ENCODE peak calls at places on chromosome 20, in nine cellular contexts. O is IMR-90; F is brain microvascular endothelial cell; M is CD8-positive, alpha-beta T cell; W is A549; Q is lower lobe of right lung; H is GM12878; S is HCT116; D is AG04450. V is an unnamed sample.

GRCh38 chr20:35264755-35265154 is 13.2 kb downstream of the MMP24OS start:
- DNase-seq in M (no peak), H (no peak), F (no peak), O (peak), S (no peak), D (no peak), W (peak), Q (no peak), V (peak)

GRCh38 chr20:22686097-22686496 is 101.7 kb upstream of the FOXA2 start:
- DNase-seq in H (no peak), D (peak), M (no peak), F (peak), O (peak), S (peak), W (peak), Q (peak), V (peak)

GRCh38 chr20:35644806-35645205 is 19.9 kb downstream of the CPNE1 start:
- DNase-seq in D (no peak), Q (no peak), M (no peak), W (no peak), S (no peak), O (no peak), H (no peak), F (no peak), V (no peak)

GRCh38 chr20:19583532-19584175 is 174.4 kb upstream of the RIN2 start:
- DNase-seq in H (no peak), F (peak), O (peak), D (no peak), W (peak), Q (peak), S (peak), M (no peak), V (peak)

GRCh38 chr20:46695888-46696287 is 6.6 kb upstream of the TP53RK start:
- DNase-seq in Q (no peak), S (no peak), O (peak), D (no peak), F (no peak), M (no peak), H (no peak), W (no peak), V (no peak)

GRCh38 chr20:5061209-5061608 is 58.5 kb downstream of the PCNA start:
- DNase-seq in D (no peak), Q (no peak), S (peak), W (peak), H (no peak), M (no peak), O (peak), F (no peak), V (no peak)

GRCh38 chr20:9169409-9169808 is 100.5 kb downstream of the PLCB4 start:
- DNase-seq in Q (no peak), H (no peak), F (no peak), D (no peak), O (no peak), M (no peak), W (no peak), S (no peak), V (no peak)

GRCh38 chr20:8344106-8344505 is 212.0 kb downstream of the PLCB1 start:
- DNase-seq in W (no peak), D (no peak), O (no peak), Q (no peak), H (no peak), M (no peak), S (no peak), F (no peak), V (no peak)

GRCh38 chr20:31691646-31692275 is 30.9 kb downstream of the BCL2L1 start:
- DNase-seq in S (no peak), O (peak), M (no peak), H (no peak), W (no peak), F (no peak), D (no peak), Q (no peak), V (no peak)

GRCh38 chr20:19986419-19986818 is 30.7 kb upstream of the NAA20 start:
- DNase-seq in M (no peak), H (no peak), D (no peak), O (peak), W (peak), S (no peak), F (no peak), Q (no peak), V (no peak)

GRCh38 chr20:45041464-45042337 is 59.2 kb downstream of the KCNS1 start:
- DNase-seq in H (no peak), S (peak), D (no peak), O (peak), Q (no peak), W (no peak), F (peak), M (no peak), V (no peak)

GRCh38 chr20:8131598-8132014 is 460 bp upstream of the PLCB1 start:
- DNase-seq in M (no peak), H (no peak), O (peak), F (peak), S (no peak), Q (peak), W (no peak), D (no peak), V (no peak)

GRCh38 chr20:9617940-9618339 is 103.5 kb downstream of the LAMP5 start:
- DNase-seq in M (no peak), Q (no peak), D (no peak), S (peak), W (peak), F (peak), O (peak), H (no peak), V (peak)

GRCh38 chr20:57461726-57462125 is 63.2 kb downstream of the CTCFL start:
- DNase-seq in H (no peak), Q (no peak), S (no peak), W (no peak), O (no peak), M (no peak), F (no peak), D (no peak), V (no peak)

GRCh38 chr20:58649288-58650180 is 1.5 kb upstream of the STX16 start:
- DNase-seq in F (no peak), S (no peak), W (no peak), Q (peak), O (no peak), D (no peak), M (no peak), H (no peak), V (no peak)

GRCh38 chr20:14507711-14508110 is 170.3 kb upstream of the FLRT3 start:
- DNase-seq in S (no peak), D (no peak), Q (no peak), H (no peak), W (no peak), M (no peak), F (no peak), O (no peak), V (no peak)

GRCh38 chr20:44209691-44210421 is 715 bp downstream of the OSER1 start:
- DNase-seq in F (peak), H (no peak), Q (no peak), M (no peak), D (no peak), O (peak), W (no peak), S (no peak), V (no peak)

GRCh38 chr20:54026300-54027064 is 43.9 kb downstream of the BCAS1 start:
- DNase-seq in F (no peak), Q (no peak), S (no peak), M (no peak), D (no peak), O (no peak), W (no peak), H (no peak), V (no peak)

GRCh38 chr20:5535211-5535756 is 214.9 kb upstream of the SHLD1 start:
- DNase-seq in W (no peak), H (no peak), D (peak), Q (no peak), S (no peak), O (peak), F (peak), M (no peak), V (no peak)

GRCh38 chr20:34249291-34249690 is 8.1 kb downstream of the ASIP start:
- DNase-seq in W (no peak), F (peak), M (no peak), S (no peak), O (peak), Q (no peak), H (peak), D (peak), V (no peak)

GRCh38 chr20:21096321-21097043 is 9.7 kb downstream of the LINC00237 start:
- DNase-seq in S (peak), D (no peak), O (peak), Q (no peak), F (peak), W (no peak), H (peak), M (no peak), V (no peak)

GRCh38 chr20:13336308-13337089 is 115.4 kb downstream of the ISM1 start:
- DNase-seq in F (no peak), S (no peak), M (no peak), Q (no peak), H (no peak), D (no peak), O (peak), W (peak), V (no peak)

GRCh38 chr20:46111028-46111835 is 6.9 kb upstream of the CD40 start:
- DNase-seq in Q (peak), F (no peak), W (no peak), S (no peak), M (no peak), O (no peak), H (peak), D (no peak), V (peak)

GRCh38 chr20:4999788-5000187 is 1.5 kb downstream of the SLC23A2 start:
- DNase-seq in Q (no peak), O (no peak), M (no peak), W (no peak), D (no peak), F (no peak), H (no peak), S (no peak), V (no peak)

GRCh38 chr20:49938173-49939163 is 2.3 kb downstream of the RNF114 start:
- DNase-seq in F (peak), S (no peak), H (no peak), O (peak), Q (no peak), M (no peak), W (no peak), D (peak), V (peak)

GRCh38 chr20:37378785-37379598 is 33.1 kb downstream of the SRC start:
- DNase-seq in D (no peak), M (no peak), O (peak), Q (peak), H (no peak), F (peak), W (peak), S (peak), V (no peak)

GRCh38 chr20:11838076-11838636 is 79.5 kb upstream of the BTBD3 start:
- DNase-seq in D (no peak), F (no peak), M (no peak), S (no peak), Q (no peak), W (no peak), H (no peak), O (no peak), V (no peak)
- TF ChIP-seq CTCF in D (no peak), F (no peak), M (no peak), S (no peak), Q (no peak), W (no peak), H (no peak), O (no peak), V (peak)

GRCh38 chr20:48772183-48772976 is 55.4 kb downstream of the PREX1 start:
- DNase-seq in D (no peak), O (no peak), H (no peak), Q (peak), W (no peak), S (no peak), F (no peak), M (no peak), V (no peak)

GRCh38 chr20:48767269-48767960 is 60.4 kb downstream of the PREX1 start:
- DNase-seq in W (no peak), M (no peak), D (no peak), S (no peak), H (no peak), F (no peak), O (no peak), Q (no peak), V (no peak)

GRCh38 chr20:48770700-48771099 is 57.1 kb downstream of the PREX1 start:
- DNase-seq in W (no peak), D (no peak), F (no peak), S (no peak), H (no peak), M (no peak), O (no peak), Q (no peak), V (no peak)

GRCh38 chr20:48771542-48771941 is 56.3 kb downstream of the PREX1 start:
- DNase-seq in M (no peak), H (no peak), D (no peak), W (no peak), Q (no peak), O (no peak), S (no peak), F (no peak), V (no peak)

DNA sequence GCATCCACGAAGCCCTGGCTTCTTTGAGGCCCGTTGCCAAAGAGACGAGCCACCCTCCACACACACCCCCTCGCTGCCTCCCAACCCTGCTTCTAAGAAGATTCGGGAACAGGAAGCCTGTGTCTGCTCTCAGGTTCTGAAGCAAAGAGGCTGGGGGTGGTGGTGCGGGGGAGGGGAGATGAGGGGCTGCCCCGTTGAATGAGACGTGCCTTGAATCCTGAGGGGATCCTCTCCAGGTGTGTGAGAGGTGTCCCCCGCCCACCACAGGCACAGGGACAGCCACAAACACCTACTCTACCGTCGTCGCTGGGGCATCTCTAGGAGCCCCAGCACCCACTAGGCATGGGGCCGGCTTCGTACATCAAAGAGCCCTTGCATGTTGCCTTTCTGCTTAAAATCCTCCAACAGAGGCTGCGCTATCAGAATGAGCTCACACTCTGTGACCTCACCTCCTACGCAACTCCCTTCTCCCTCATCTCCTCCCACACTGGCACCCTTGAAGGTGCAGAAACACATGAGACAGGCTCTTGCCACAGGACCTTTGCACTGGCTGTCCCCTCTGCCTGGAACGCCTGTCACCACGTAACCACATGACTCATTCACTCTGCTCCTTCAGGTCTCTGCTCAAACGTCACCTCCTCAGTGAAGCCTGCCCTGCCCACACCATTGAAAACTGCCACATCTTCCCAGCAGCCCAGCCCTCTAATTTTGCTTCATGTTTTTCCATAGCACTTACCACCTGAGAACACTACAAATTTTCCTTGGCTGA is 58.5 kb downstream of the PREX1 start:
- DNase-seq in M (peak), D (no peak), W (no peak), Q (peak), S (no peak), F (no peak), H (no peak), O (no peak), V (no peak)
- H3K4me3 ChIP-seq in M (no peak), D (no peak), W (no peak), Q (no peak), S (no peak), F (no peak), H (no peak), O (no peak), V (no peak)

DNA sequence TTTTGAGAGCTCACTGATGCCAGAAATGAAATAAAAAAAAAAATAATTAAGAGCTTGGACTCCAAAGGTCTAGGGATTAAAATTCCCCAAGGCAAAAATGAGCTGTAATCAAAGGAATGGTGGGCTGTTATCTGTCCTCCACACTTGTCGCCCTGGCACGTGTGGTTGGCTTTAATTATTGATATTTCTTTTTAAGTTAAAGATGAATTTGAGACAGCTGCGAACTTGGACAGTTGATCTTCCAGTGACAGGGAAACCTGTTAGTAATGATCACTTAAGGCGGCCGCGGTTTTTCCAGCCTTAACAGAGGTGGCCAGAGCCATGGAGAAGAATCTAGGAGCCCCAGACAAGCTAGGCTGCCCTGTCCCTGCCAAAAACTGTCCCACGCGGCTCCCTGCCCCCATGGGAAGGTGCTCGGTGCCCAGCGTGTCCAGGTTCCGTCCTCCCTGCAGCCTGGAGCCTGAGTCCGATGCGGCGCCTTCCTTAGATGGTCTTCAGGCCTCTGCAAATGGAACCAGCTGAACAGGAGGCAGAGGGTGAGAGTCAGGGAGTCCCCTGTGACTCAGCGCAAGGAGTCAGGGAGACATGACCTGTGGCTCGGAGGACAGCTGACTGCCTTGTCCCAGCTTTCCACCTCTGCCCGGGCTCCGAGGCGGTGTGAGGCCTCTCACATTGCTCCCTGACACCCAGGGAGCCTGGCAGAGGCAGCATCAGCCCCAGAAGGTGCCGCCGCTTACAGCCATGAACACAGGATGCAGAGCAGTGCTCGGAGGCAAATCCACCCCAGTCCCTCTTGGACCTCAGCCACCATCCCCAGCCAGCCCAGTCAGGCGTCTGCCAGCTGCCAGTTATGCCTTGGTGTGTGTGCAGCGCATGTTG is 377.5 kb downstream of the CDH4 start:
- DNase-seq in W (no peak), D (no peak), M (no peak), H (no peak), S (no peak), O (no peak), F (no peak), Q (no peak), V (no peak)
- H3K27ac ChIP-seq in W (no peak), D (no peak), M (no peak), H (no peak), S (no peak), O (no peak), F (no peak), Q (no peak), V (no peak)

DNA sequence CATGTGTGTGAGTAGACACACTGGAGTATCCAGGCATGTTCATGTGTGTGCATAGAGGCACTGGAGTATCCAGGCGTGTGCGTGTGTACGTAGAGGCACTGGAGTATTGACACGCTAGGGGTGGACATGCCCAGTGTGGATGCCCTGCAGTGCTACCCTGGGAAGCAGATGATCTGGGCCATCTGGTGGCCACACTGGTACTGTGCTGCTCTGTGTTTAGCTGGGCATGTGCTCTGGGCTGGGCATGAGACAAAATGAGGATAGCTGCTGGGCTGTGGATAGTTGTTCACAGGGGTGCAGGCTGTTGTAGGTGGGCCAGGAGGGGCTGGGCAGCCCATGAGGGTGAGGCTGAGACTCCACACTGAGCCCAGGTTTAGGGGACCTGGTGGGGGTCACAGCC is 24.0 kb upstream of the NPBWR2 start:
- DNase-seq in S (no peak), M (no peak), H (no peak), Q (peak), F (no peak), O (no peak), W (peak), D (no peak), V (peak)
- TF ChIP-seq CTCF in S (peak), M (no peak), H (peak), Q (no peak), F (peak), O (no peak), W (peak), D (peak), V (peak)

DNA sequence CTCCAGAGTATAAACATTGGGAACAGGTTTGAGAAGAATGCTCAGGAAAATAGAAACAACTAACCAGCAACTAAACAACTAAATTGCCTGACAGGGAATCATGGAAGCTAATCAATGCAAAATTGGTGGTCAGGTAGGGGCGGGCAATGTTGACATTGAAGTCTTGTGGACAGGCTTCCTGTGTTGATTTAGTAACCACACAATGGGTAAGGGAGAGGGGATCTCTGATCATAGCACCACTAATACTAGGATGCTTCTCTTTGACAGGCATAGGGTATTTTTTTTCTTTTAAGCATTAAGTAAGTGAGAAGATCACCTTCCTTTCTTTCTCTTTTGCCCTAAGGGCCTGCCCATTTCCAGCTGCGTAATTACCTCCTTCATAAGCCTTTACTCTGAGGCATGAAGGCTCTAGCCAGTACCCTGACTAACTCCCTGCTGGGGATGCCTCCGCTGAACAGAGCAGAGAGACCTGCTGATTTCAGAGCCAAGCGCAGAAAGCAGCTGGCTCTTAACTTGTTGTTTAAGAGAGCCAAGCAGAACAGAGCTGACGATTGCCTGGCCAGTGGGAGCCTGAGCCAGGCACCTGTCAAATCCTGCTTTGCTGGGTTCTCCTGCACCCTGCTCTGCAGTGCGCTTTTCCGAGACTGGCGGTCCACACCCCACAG is 118.7 kb downstream of the BMP2 start:
- DNase-seq in D (no peak), Q (no peak), F (no peak), O (no peak), M (no peak), S (no peak), H (no peak), W (no peak), V (no peak)
- H3K4me3 ChIP-seq in D (no peak), Q (no peak), F (no peak), O (no peak), M (no peak), S (no peak), H (no peak), W (no peak), V (no peak)

GRCh38 chr20:41587523-41587922 is 30.7 kb downstream of the CHD6 start:
- DNase-seq in W (no peak), M (no peak), H (no peak), S (no peak), O (no peak), D (no peak), F (no peak), Q (no peak), V (no peak)

GRCh38 chr20:41592516-41593192 is 25.5 kb downstream of the CHD6 start:
- DNase-seq in H (no peak), M (no peak), S (no peak), W (no peak), O (no peak), F (no peak), Q (no peak), D (no peak), V (no peak)

GRCh38 chr20:41586784-41587183 is 31.4 kb downstream of the CHD6 start:
- DNase-seq in D (no peak), M (no peak), Q (no peak), F (no peak), O (no peak), W (no peak), S (no peak), H (no peak), V (no peak)

DNA sequence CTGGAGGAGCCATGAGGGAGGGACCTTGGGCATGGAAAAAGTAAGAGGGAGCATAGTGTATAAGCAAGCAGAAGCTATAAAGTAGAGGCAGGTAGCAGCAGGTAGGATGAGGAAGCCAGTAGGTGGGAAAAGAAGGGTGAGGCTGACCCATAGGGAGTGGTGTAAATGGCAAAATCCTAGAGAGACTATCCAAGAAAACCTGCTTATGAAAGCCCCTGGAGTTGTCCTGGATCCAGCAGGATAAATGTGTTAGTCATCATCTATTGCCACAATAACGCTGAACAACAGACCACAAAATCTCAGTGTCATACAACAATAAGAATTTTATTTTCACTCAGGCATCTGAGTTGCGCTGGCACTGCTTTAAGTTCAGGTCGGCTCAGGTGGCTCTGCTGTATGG is 30.2 kb downstream of the CHD6 start:
- DNase-seq in O (peak), D (peak), W (no peak), Q (no peak), F (peak), M (no peak), S (no peak), H (no peak), V (no peak)
- H3K27ac ChIP-seq in O (no peak), D (peak), W (no peak), Q (no peak), F (no peak), M (no peak), S (no peak), H (no peak), V (no peak)